ENCODE peak calls at places on chromosome 13, in eight cellular contexts. P is mucosa of gallbladder, S is activated T-cell treated with anti-CD3 and anti-CD28 coated beads for 1 hour, U is skeletal muscle cell, N is memory B cell, E is cerebellar cortex, Z is GM20000, G is NCI-H1694. J is an unnamed sample.

GRCh38 chr13:26280295-26280694 is 26.4 kb downstream of the CDK8 start:
- DNase-seq in P (no peak), S (no peak), U (peak; percentile 15), N (no peak), E (no peak), Z (no peak), G (no peak), J (peak; percentile 27)

GRCh38 chr13:113928701-113929627 is 44.9 kb downstream of the C13orf46 start:
- DNase-seq in P (peak; percentile 76), S (no peak), U (peak; percentile 79), N (no peak), E (peak; percentile 70), Z (no peak), G (no peak), J (peak; percentile 95)

GRCh38 chr13:41053384-41053826 is 7.9 kb upstream of the WBP4 start:
- DNase-seq in P (no peak), S (no peak), U (no peak), N (peak; percentile 27), E (no peak), Z (peak; percentile 35), G (no peak), J (peak; percentile 64)

GRCh38 chr13:113672002-113672651 is 5.1 kb downstream of the GRK1 start:
- DNase-seq in P (no peak), S (no peak), U (no peak), N (no peak), E (no peak), Z (no peak), G (no peak), J (no peak)

GRCh38 chr13:73870970-73871935 is 263.0 kb downstream of the KLF12 start:
- DNase-seq in P (no peak), S (no peak), U (peak; percentile 91), N (no peak), E (no peak), Z (no peak), G (no peak), J (no peak)

GRCh38 chr13:30053904-30054303 is 203.5 kb upstream of the UBL3 start:
- DNase-seq in P (no peak), S (no peak), U (no peak), N (no peak), E (no peak), Z (no peak), G (no peak), J (no peak)

GRCh38 chr13:46721054-46721453 is 75.9 kb downstream of the ESD start:
- DNase-seq in P (peak; percentile 47), S (peak; percentile 32), U (no peak), N (peak; percentile 28), E (peak; percentile 73), Z (peak; percentile 24), G (peak; percentile 28), J (no peak)

GRCh38 chr13:50468849-50469669 is 374.4 kb downstream of the DLEU7 start:
- DNase-seq in P (no peak), S (no peak), U (no peak), N (no peak), E (no peak), Z (no peak), G (no peak), J (no peak)

GRCh38 chr13:113411216-113412023 is 41.9 kb downstream of the ADPRHL1 start:
- DNase-seq in P (no peak), S (no peak), U (peak; percentile 95), N (no peak), E (no peak), Z (no peak), G (no peak), J (peak; percentile 94)

GRCh38 chr13:72437458-72437857 is 290.0 kb downstream of the MZT1 start:
- DNase-seq in P (no peak), S (no peak), U (peak; percentile 18), N (no peak), E (no peak), Z (no peak), G (no peak), J (peak; percentile 37)

GRCh38 chr13:59332966-59333365 is 830.8 kb downstream of the DIAPH3 start:
- DNase-seq in P (no peak), S (no peak), U (no peak), N (no peak), E (no peak), Z (no peak), G (no peak), J (no peak)

GRCh38 chr13:66859934-66860867 is 369.9 kb downstream of the PCDH9 start:
- DNase-seq in P (no peak), S (no peak), U (no peak), N (no peak), E (no peak), Z (no peak), G (no peak), J (no peak)

GRCh38 chr13:20702945-20703784 is at the start of gene IL17D:
- DNase-seq in P (no peak), S (peak; percentile 14), U (no peak), N (peak; percentile 40), E (no peak), Z (peak; percentile 82), G (no peak), J (no peak)